ENCODE peak calls at places on chromosomes 3 and 15, in eight cellular contexts. X is endothelial cell of umbilical vein, V is neural progenitor cell, G is IMR-90, S is MM.1S, N is mesenchymal stem cell, I is fibroblast of lung, T is neuronal stem cell. L is an unnamed sample.

GRCh38 chr15:39110746-39111145 is 470.1 kb upstream of the THBS1 start:
- DNase-seq in I (peak), G (no peak), N (no peak), S (no peak), V (no peak), X (no peak), T (no peak), L (no peak)

GRCh38 chr3:37909067-37909911 is 47.6 kb downstream of the CTDSPL start:
- DNase-seq in S (no peak), T (no peak), G (peak), X (peak), V (no peak), N (no peak), I (no peak), L (no peak)

GRCh38 chr15:97909291-97909891 is 51.1 kb upstream of the ARRDC4 start:
- DNase-seq in N (peak), V (peak), X (peak), G (peak), T (peak), S (peak), I (peak), L (peak)

GRCh38 chr3:183830187-183830586 is 4.8 kb upstream of the MAP6D1 start:
- DNase-seq in S (no peak), V (no peak), G (no peak), I (no peak), X (no peak), N (no peak), T (no peak), L (no peak)

GRCh38 chr3:160200328-160200727 is 24.9 kb upstream of the C3orf80 start:
- DNase-seq in G (no peak), I (no peak), V (no peak), N (no peak), T (no peak), S (no peak), X (no peak), L (no peak)

GRCh38 chr3:37198996-37199395 is 24.6 kb upstream of the LRRFIP2 start:
- DNase-seq in V (no peak), X (no peak), T (no peak), N (peak), S (no peak), G (peak), I (peak), L (no peak)

GRCh38 chr3:197083486-197083885 is 53.9 kb upstream of the MELTF start:
- DNase-seq in X (no peak), G (peak), I (peak), T (no peak), N (peak), S (no peak), V (no peak), L (peak)

GRCh38 chr15:92073044-92073785 is 219.7 kb downstream of the SLCO3A1 start:
- DNase-seq in I (peak), N (peak), X (no peak), V (no peak), G (peak), S (no peak), T (no peak), L (no peak)

GRCh38 chr15:35019401-35020327 is 31.6 kb upstream of the ZNF770 start:
- DNase-seq in T (no peak), V (no peak), N (peak), S (peak), X (no peak), I (peak), G (peak), L (peak)

GRCh38 chr3:62318365-62318751 is 55.0 kb downstream of the FEZF2 start:
- DNase-seq in N (no peak), G (no peak), I (no peak), T (no peak), X (no peak), S (no peak), V (no peak), L (no peak)

GRCh38 chr15:85625856-85626255 is 168.9 kb downstream of the KLHL25 start:
- DNase-seq in T (no peak), V (no peak), G (peak), N (peak), X (no peak), S (peak), I (peak), L (peak)

GRCh38 chr3:104604326-104605010 is 762.2 kb upstream of the ALCAM start:
- DNase-seq in N (peak), I (peak), S (no peak), T (no peak), X (peak), G (peak), V (no peak), L (peak)

GRCh38 chr15:80188293-80188692 is 35.5 kb downstream of the FAH start:
- DNase-seq in X (no peak), V (peak), G (no peak), T (peak), S (no peak), I (no peak), N (no peak), L (no peak)

GRCh38 chr15:46442196-46442595 is 807.4 kb downstream of the SQOR start:
- DNase-seq in N (peak), I (peak), S (no peak), X (no peak), G (no peak), V (no peak), T (no peak), L (no peak)

GRCh38 chr3:147383617-147384016 is 22.7 kb downstream of the ZIC4 start:
- DNase-seq in I (no peak), X (no peak), G (no peak), T (no peak), N (no peak), S (no peak), V (peak), L (no peak)

GRCh38 chr3:11626084-11626463 is 17.6 kb downstream of the VGLL4 start:
- DNase-seq in G (no peak), X (no peak), N (no peak), S (no peak), I (no peak), T (no peak), V (no peak), L (no peak)

DNA sequence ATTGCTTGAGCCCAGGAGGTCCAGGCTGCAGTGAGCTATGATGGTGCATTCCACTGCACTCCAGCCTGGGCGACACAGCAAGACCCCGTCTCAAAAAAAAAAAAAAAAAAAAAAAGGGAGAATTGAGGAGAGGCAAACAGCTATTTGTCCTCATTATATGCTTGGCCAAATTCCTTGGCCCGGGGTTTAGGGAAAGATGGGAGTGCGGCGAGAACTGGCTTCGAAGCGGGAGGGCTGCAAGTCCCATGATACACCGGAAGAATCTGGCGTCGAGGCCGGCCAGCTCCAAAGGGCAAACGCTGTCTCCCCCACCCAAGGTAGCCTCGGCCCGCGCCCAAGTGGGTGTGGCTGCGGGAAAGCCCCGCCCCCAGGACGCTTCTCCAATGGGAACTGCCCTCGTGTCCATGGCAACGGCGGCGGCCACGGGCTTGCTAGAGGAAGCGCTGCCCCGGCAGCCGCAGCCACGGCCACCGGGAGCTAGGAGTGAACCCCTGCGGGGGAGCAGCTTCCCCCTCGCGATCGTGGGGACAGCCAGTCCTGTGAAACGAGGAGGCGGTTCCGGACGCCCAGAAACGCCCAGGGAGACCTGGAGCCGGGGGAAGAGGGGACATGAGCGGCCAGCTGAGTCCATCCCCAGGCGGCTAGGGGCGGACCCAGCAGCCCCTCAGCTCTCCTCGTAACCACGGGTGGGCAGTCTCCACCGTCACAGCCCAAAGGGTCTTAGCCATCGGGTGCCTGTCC is at the start of gene TTLL13:
- DNase-seq in S (peak), X (peak), T (peak), V (peak), G (peak), I (peak), N (peak), L (peak)
- H3K9ac ChIP-seq in S (peak), X (peak), T (peak), V (no peak), G (peak), I (peak), N (peak), L (peak)

GRCh38 chr3:63974451-63974850 is 48.8 kb downstream of the PSMD6 start:
- DNase-seq in G (no peak), X (no peak), T (no peak), S (no peak), V (no peak), N (no peak), I (no peak), L (no peak)

GRCh38 chr3:63977893-63978292 is 45.4 kb downstream of the PSMD6 start:
- DNase-seq in X (no peak), I (no peak), V (no peak), G (no peak), S (no peak), N (no peak), T (no peak), L (no peak)

GRCh38 chr3:63975705-63976104 is 47.6 kb downstream of the PSMD6 start:
- DNase-seq in V (no peak), X (peak), G (no peak), N (peak), S (no peak), T (no peak), I (peak), L (peak)

GRCh38 chr3:63976862-63977180 is 46.5 kb downstream of the PSMD6 start:
- DNase-seq in T (no peak), V (no peak), N (no peak), X (no peak), I (no peak), G (no peak), S (no peak), L (no peak)

DNA sequence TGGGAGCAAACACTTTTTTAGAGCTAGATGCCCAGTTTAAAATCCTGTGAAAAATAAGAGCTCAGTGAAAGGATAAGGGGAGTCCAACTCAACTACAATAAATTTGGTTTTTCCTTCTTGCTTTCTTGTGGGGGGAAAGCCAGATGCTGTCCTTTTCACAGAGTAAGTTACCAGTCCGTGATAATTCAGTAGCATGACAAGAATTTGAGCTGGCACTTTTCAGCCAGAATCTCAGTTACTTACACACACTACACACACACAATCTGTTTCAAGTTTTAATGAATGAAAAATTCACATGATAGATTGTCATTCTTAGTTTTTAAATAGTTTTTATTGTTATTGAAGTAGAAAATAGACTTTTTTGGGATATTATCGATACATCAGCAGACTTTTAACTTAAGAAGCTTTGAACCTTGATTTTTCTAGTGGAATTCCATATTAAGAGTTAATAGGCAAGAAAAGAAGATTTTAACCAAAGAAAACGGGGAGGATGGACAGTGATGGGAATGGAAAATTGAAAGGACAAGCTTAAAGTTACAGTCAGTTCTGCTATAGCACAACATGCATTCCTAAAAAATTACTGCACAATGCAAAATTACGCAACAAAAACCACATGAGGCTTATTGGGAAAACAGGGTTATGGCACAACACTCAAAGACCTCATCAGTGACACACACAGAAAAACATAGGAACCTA is 47.0 kb downstream of the PSMD6 start:
- DNase-seq in S (no peak), N (peak), G (peak), X (no peak), I (peak), V (no peak), T (no peak), L (peak)
- H3K9ac ChIP-seq in S (no peak), N (peak), G (peak), X (no peak), I (peak), V (no peak), T (no peak), L (peak)

DNA sequence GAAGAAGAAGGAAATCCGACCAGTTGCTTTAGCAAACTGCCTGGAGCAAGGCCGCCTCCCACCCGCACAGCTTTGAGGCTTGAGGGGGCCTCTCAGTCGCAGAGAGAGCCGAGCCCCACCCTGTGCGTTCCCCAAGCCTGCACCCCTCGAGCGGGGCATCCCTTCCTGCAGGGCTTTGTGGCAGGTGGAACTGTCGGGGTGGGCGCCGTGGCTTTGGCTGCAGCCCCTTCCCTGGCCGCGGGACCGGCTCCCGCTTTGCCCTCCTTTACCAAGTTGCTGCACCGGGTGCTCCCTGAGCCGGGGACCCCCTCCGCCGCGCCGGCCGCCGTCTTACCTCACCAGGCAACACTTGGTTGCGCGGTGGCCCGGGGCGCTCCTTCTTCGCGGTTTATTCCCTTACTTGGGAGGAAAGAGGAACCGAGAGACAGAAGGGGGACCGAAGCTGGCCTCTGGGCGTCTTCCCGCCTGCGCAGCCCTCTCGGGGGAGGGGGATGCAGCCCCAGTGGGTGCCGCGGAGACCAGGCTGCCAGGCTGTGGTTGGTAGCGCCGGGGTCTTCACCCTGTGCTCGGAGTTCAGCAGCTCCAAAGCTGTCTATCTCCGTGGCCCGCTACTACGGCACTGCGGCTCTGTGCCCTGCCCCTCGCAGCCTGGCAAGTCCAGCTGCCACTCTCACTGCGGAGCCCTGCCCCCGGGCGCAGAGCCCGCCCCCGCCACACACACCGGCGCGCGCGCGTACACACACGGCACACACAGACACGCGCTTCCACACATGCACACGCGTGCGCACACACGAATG is at the start of gene DGKG:
- DNase-seq in V (peak), N (no peak), I (no peak), X (no peak), T (peak), G (no peak), S (peak), L (peak)
- H3K9ac ChIP-seq in V (no peak), N (no peak), I (no peak), X (no peak), T (peak), G (no peak), S (peak), L (no peak)

GRCh38 chr15:101426761-101427333 is 62.7 kb downstream of the PCSK6 start:
- DNase-seq in V (no peak), N (no peak), T (no peak), S (no peak), G (no peak), I (no peak), X (no peak), L (no peak)
- H3K9ac ChIP-seq in V (no peak), N (no peak), T (no peak), S (no peak), G (no peak), I (no peak), X (no peak), L (no peak)

DNA sequence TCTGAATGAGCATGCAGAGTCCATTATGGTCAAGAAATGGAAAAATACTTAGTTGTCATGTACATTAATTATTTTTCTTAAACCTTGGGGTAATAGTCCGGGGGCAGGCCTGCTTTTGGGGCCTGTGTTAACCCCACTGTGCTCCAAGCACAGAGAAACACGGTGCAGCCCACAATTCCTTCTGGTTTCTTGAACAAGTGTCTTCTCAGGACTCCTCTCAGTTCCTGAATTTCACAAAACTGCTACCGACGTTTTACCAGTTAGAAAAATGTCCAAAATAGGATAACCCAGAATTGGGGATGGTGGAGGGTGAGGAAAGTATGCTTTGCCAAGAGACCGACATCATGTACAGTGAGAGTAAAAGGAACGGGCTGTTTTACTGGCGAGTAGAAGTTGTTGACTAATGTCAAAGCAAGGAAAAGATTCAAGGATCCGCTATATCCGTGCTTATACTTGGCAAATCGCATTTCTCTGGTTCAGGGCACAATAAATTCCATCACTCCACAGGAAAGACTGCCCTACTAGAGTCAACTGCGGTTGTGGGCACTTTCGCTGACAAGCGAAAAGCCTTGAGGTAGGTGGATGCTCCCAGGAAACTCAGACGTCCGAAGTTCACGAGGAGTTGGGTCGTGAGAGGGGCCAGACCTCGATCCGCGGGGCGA is 495 bp upstream of the NXPE3 start:
- DNase-seq in X (no peak), S (peak), T (no peak), V (no peak), N (no peak), I (no peak), G (no peak), L (no peak)
- H3K9ac ChIP-seq in X (peak), S (peak), T (peak), V (no peak), N (peak), I (peak), G (peak), L (peak)

DNA sequence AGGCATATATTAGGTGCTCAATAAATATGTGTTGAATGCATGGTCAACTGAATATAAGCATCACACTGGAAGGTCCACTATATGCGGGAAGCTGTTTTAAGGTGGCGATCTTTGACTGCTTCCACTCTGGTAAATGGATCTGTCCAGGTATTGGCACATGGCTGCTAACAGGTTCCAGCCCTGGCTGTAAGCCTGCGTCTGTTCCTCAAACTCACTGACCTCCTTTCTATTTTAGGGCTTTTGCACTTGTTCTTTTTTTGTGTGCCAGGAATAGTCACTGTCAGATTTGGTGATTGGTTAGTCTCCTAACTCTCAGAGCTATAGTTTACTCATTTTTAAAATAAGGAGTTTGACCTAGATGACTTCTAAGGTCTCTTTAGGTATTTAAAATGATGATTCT is 46.2 kb downstream of the ADAMTSL3 start:
- DNase-seq in S (no peak), V (no peak), T (no peak), I (no peak), N (no peak), X (no peak), G (no peak), L (no peak)
- H3K9ac ChIP-seq in S (no peak), V (no peak), T (no peak), I (no peak), N (no peak), X (no peak), G (no peak), L (no peak)

L was measured in adipocyte.